ENCODE peak calls at places on chromosome 2, in ten cellular contexts. S is mucosa of descending colon, R is H9, U is body of pancreas, H is thoracic aorta, N is psoas muscle, X is ovary, B is neural progenitor cell, G is heart right ventricle, W is sigmoid colon. P is an unnamed sample. For H3K9me3, the result is how much of the 10 kb centered on the place peaks cover.

GRCh38 chr2:19198376-19198775 is 160.0 kb downstream of the OSR1 start:
- DNase-seq in R (no peak), U (no peak), B (no peak), X (no peak), W (no peak), S (no peak), H (no peak), N (no peak), G (no peak), P (no peak)

GRCh38 chr2:218691234-218691633 is 19.3 kb downstream of the STK36 start:
- DNase-seq in R (no peak), S (no peak), X (no peak), B (no peak), U (no peak), H (no peak), G (no peak), N (no peak), W (no peak), P (no peak)

GRCh38 chr2:160270571-160271113 is 70.6 kb upstream of the ITGB6 start:
- DNase-seq in W (peak), X (peak), R (peak), S (peak), G (no peak), U (no peak), H (no peak), B (no peak), N (no peak), P (no peak)

GRCh38 chr2:173982918-173983317 is 17.7 kb upstream of the SP3 start:
- DNase-seq in N (no peak), U (peak), R (no peak), W (no peak), B (no peak), S (no peak), G (peak), H (no peak), X (peak), P (no peak)

GRCh38 chr2:134185639-134186038 is 68.2 kb upstream of the MGAT5 start:
- DNase-seq in B (no peak), G (no peak), X (no peak), H (no peak), S (no peak), W (no peak), R (no peak), N (no peak), U (no peak), P (no peak)

GRCh38 chr2:9771481-9772017 is 71.7 kb upstream of the TAF1B start:
- DNase-seq in U (no peak), H (no peak), N (no peak), R (no peak), S (no peak), B (peak), G (peak), X (no peak), W (no peak), P (no peak)

GRCh38 chr2:16727256-16727655 is 61.6 kb upstream of the CYRIA start:
- DNase-seq in B (no peak), S (no peak), N (no peak), R (no peak), U (no peak), W (no peak), X (no peak), G (peak), H (no peak), P (no peak)

GRCh38 chr2:118269408-118270051 is 181.3 kb downstream of the INSIG2 start:
- DNase-seq in X (no peak), S (no peak), B (peak), U (peak), R (no peak), N (no peak), H (no peak), W (no peak), G (no peak), P (no peak)

GRCh38 chr2:43318791-43319190 is 92.4 kb upstream of the ZFP36L2 start:
- DNase-seq in U (no peak), S (no peak), B (no peak), H (no peak), X (no peak), W (no peak), N (no peak), R (no peak), G (no peak), P (no peak)

GRCh38 chr2:146212602-146213001 is 1632.2 kb upstream of the ACVR2A start:
- DNase-seq in G (no peak), H (no peak), B (no peak), S (no peak), R (no peak), W (no peak), N (no peak), U (no peak), X (no peak), P (no peak)

GRCh38 chr2:138364554-138365162 is 136.9 kb upstream of the SPOPL start:
- DNase-seq in X (no peak), W (no peak), U (no peak), B (no peak), G (no peak), H (no peak), N (no peak), S (no peak), R (no peak), P (no peak)

DNA sequence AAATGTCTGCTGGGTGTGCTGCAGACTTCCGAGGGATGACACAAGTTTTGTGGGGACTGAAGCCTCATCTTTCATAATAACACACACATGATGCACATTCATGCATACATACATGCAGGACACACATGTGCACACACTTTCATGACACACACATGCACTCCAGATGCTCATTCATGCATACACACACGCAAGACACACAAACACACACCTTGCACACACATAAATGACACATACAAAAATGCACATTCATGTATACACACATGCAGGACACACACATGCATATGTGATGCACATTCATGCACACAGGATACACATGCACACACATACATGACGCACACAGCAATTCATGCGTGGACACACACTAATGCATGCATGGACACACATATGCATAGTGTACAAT is 133.0 kb upstream of the SNTG2 start:
- DNase-seq in U (no peak), G (no peak), S (no peak), R (no peak), B (no peak), X (no peak), H (no peak), N (no peak), W (no peak), P (no peak)
- H3K9me3 ChIP-seq in U (under half), G (under half), S (under half), R (under half), B (under half), X (under half), H (under half), N (under half), W (under half), P (under half)

DNA sequence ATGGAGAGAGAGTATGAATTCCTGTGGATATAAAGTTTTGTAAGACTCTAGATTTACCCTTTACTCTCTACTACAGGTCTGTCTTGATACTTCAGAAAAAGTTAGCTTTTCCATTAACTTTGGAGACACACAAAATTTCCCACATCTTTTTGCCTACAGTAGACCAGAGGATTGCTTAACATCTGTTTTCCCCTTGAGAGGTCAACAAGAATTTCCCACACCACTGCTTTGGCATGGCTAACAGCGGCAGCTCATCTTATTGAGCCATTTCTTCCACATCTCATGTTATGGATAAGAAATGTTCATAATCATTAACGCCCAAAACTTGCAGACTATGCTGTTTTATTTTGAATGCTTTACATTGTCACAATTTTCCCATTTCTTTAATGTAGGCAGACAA is 273.6 kb upstream of the RGPD4 start:
- DNase-seq in S (no peak), U (no peak), W (no peak), G (no peak), X (no peak), N (no peak), B (no peak), H (no peak), R (no peak), P (no peak)
- H3K9me3 ChIP-seq in S (under half), U (under half), W (under half), G (under half), X (under half), N (under half), B (under half), H (under half), R (under half), P (under half)

GRCh38 chr2:31696068-31696467 is 115.3 kb upstream of the SRD5A2 start:
- DNase-seq in U (no peak), W (no peak), G (no peak), H (no peak), R (no peak), B (no peak), S (no peak), N (no peak), X (no peak), P (no peak)
- H3K9me3 ChIP-seq in U (under half), W (under half), G (under half), H (under half), R (under half), B (under half), S (half or more), N (under half), X (under half), P (under half)

DNA sequence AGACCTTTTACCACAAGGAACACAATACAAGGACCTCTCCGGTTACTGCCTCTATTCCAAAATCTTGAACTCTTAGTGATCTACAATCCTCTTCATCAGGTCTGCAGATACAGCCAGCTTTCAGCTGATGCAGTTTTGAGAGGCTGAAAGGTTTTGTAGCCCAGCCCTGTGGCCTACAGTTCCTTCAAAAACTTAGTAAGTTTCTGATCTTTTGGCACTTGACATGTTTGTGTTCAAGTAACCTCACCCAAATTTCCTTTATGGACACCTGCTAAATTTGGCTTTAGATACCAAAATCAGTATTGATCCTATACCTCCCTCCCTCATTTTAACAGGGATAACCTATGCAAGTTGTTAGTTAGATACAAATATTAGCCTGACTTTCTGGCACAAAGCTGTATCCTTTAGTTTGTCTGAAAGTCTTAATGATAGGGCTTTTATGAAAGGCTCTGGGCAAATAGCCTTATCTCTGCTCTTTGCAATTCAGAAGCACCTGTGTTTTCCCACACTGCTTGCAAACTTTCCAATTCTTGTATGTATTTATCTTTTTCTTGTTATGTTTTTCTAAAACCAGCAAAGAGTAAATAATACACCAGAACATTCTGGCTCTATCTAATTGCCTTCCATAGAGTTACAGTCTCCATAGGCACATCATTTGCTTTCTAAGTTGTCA is 650.5 kb upstream of the KLHL29 start:
- DNase-seq in W (no peak), H (no peak), R (no peak), B (no peak), X (no peak), G (no peak), U (peak), N (no peak), S (no peak), P (no peak)
- H3K9me3 ChIP-seq in W (under half), H (under half), R (under half), B (under half), X (under half), G (under half), U (under half), N (under half), S (under half), P (under half)

DNA sequence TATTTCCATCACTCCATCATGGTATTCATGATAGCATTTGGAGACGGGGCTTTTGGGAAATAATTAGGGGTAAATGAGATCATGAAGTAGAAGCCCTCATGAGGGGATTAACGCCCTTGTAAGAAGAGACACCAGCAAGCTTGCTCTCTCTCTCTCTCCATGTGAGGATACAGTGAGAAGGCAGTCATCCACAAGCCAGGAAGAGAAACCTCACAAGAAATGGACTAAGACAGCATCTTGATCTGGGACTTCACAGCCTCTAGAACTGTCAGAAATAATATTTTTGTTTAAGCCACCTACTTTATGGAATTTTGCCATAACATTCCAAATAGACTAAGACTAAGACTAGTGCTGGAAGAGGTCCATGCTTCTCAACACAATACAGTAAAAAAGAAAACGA is 464.6 kb upstream of the GCFC2 start:
- DNase-seq in R (no peak), U (no peak), G (no peak), W (no peak), B (no peak), X (no peak), N (no peak), S (no peak), H (no peak), P (no peak)
- H3K9me3 ChIP-seq in R (under half), U (under half), G (under half), W (under half), B (under half), X (under half), N (under half), S (under half), H (under half), P (under half)